ENCODE peak calls at places on chromosomes 16 and 17, in five cellular contexts. One of them, this sample, is unnamed.

GRCh38 chr16:3119701-3120408 is 7.5 kb downstream of the ZNF205 start:
- ATAC-seq in heart left ventricle: no peak
- ATAC-seq in A549: no peak
- ATAC-seq in gastrocnemius medialis: no peak
- ATAC-seq in body of pancreas: no peak
- ATAC-seq in this sample: no peak

GRCh38 chr16:50436271-50436670 is 67.5 kb upstream of the BRD7 start:
- ATAC-seq in heart left ventricle: no peak
- ATAC-seq in A549: no peak
- ATAC-seq in gastrocnemius medialis: no peak
- ATAC-seq in body of pancreas: no peak
- ATAC-seq in this sample: no peak

GRCh38 chr16:85872666-85873561 is 26.0 kb upstream of the IRF8 start:
- ATAC-seq in heart left ventricle: peak
- ATAC-seq in A549: no peak
- ATAC-seq in gastrocnemius medialis: no peak
- ATAC-seq in body of pancreas: no peak
- ATAC-seq in this sample: peak

GRCh38 chr17:76151896-76152454 is 10.9 kb upstream of the FOXJ1 start:
- ATAC-seq in heart left ventricle: no peak
- ATAC-seq in A549: no peak
- ATAC-seq in gastrocnemius medialis: no peak
- ATAC-seq in body of pancreas: no peak
- ATAC-seq in this sample: no peak

GRCh38 chr16:19588661-19589060 is 33.2 kb downstream of the VPS35L start:
- ATAC-seq in heart left ventricle: peak
- ATAC-seq in A549: no peak
- ATAC-seq in gastrocnemius medialis: no peak
- ATAC-seq in body of pancreas: no peak
- ATAC-seq in this sample: no peak

GRCh38 chr17:69870091-69870530 is 204.9 kb upstream of the KCNJ16 start:
- ATAC-seq in heart left ventricle: no peak
- ATAC-seq in A549: no peak
- ATAC-seq in gastrocnemius medialis: no peak
- ATAC-seq in body of pancreas: no peak
- ATAC-seq in this sample: peak

GRCh38 chr17:66016231-66016630 is 175.7 kb downstream of the CEP112 start:
- ATAC-seq in heart left ventricle: no peak
- ATAC-seq in A549: no peak
- ATAC-seq in gastrocnemius medialis: no peak
- ATAC-seq in body of pancreas: no peak
- ATAC-seq in this sample: no peak

GRCh38 chr16:75044800-75045361 is 46.1 kb downstream of the ZNRF1 start:
- ATAC-seq in heart left ventricle: peak
- ATAC-seq in A549: no peak
- ATAC-seq in gastrocnemius medialis: peak
- ATAC-seq in body of pancreas: peak
- ATAC-seq in this sample: peak

GRCh38 chr16:64459402-64459801 is 662.5 kb downstream of the CDH11 start:
- ATAC-seq in heart left ventricle: no peak
- ATAC-seq in A549: no peak
- ATAC-seq in gastrocnemius medialis: no peak
- ATAC-seq in body of pancreas: no peak
- ATAC-seq in this sample: no peak

GRCh38 chr16:72858611-72859493 is 189.1 kb downstream of the ZFHX3 start:
- ATAC-seq in heart left ventricle: peak
- ATAC-seq in A549: no peak
- ATAC-seq in gastrocnemius medialis: peak
- ATAC-seq in body of pancreas: peak
- ATAC-seq in this sample: peak

GRCh38 chr16:68079616-68080344 is 5.4 kb upstream of the NFATC3 start:
- ATAC-seq in heart left ventricle: peak
- ATAC-seq in A549: no peak
- ATAC-seq in gastrocnemius medialis: no peak
- ATAC-seq in body of pancreas: no peak
- ATAC-seq in this sample: peak

GRCh38 chr17:40251576-40251975 is 32.5 kb downstream of the WIPF2 start:
- ATAC-seq in heart left ventricle: peak
- ATAC-seq in A549: peak
- ATAC-seq in gastrocnemius medialis: peak
- ATAC-seq in body of pancreas: peak
- ATAC-seq in this sample: peak

GRCh38 chr17:28357061-28357900 is at the start of gene POLDIP2:
- ATAC-seq in heart left ventricle: peak
- ATAC-seq in A549: peak
- ATAC-seq in gastrocnemius medialis: peak
- ATAC-seq in body of pancreas: peak
- ATAC-seq in this sample: peak

GRCh38 chr17:28363186-28363585 is 1.8 kb downstream of the SEBOX start:
- ATAC-seq in heart left ventricle: no peak
- ATAC-seq in A549: no peak
- ATAC-seq in gastrocnemius medialis: no peak
- ATAC-seq in body of pancreas: no peak
- ATAC-seq in this sample: no peak

DNA sequence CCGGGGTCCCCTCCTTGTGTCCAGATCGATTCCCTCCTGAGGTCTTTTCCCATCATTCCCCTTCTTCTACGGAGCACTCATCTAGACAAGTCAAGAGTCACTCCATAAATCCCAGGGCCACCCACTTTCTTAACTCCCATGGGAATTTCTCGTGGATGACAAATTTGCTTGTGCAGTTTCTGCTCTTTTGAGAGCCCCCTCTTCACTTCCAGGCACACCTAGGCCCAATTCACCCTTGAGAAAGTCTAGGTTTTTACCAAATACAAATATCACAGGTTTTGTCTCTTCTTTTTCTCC is 522 bp upstream of the POLDIP2 start:
- ATAC-seq in heart left ventricle: no peak
- ATAC-seq in A549: no peak
- ATAC-seq in gastrocnemius medialis: no peak
- ATAC-seq in body of pancreas: no peak
- ATAC-seq in this sample: no peak
- TF ChIP-seq POLR2A in heart left ventricle: no peak
- TF ChIP-seq POLR2A in A549: no peak
- TF ChIP-seq POLR2A in gastrocnemius medialis: no peak
- TF ChIP-seq POLR2A in body of pancreas: no peak
- TF ChIP-seq POLR2A in this sample: no peak

DNA sequence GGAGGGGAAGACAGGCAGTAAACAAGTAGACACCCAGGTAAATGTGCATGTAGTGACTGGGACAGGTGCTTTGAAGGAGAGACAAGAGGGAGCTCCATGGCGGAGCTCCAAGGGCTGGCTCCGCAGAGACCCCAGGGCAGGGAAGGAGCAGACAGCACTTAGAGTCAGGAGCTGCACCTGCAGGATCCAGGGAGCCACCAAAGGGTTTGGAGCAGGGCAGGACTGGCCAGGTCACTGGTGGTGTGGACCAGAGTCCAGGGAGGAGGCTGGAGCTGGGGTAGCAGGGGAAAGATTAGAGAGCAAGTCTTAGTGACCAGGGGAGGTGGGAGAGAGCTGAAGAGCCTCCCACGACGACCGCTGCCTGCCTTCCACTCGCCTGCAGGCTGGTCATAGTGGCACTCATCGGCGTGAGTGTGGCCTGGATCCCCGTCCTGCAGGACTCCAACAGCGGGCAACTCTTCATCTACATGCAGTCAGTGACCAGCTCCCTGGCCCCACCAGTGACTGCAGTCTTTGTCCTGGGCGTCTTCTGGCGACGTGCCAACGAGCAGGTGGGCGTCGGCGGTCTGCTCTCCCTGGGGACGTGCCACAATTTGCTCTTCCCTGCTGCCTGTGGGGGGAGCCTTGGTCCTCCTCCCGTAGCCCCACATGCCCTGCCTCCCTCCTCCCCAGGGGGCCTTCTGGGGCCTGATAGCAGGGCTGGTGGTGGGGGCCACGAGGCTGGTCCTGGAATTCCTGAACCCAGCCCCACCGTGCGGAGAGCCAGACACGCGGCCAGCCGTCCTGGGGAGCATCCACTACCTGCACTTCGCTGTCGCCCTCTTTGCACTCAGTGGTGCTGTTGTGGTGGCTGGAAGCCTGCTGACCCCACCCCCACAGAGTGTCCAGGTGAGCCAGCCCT is 14.7 kb upstream of the FAM83G start:
- ATAC-seq in heart left ventricle: no peak
- ATAC-seq in A549: no peak
- ATAC-seq in gastrocnemius medialis: no peak
- ATAC-seq in body of pancreas: no peak
- ATAC-seq in this sample: no peak
- TF ChIP-seq POLR2A in heart left ventricle: no peak
- TF ChIP-seq POLR2A in A549: no peak
- TF ChIP-seq POLR2A in gastrocnemius medialis: no peak
- TF ChIP-seq POLR2A in body of pancreas: no peak
- TF ChIP-seq POLR2A in this sample: no peak

DNA sequence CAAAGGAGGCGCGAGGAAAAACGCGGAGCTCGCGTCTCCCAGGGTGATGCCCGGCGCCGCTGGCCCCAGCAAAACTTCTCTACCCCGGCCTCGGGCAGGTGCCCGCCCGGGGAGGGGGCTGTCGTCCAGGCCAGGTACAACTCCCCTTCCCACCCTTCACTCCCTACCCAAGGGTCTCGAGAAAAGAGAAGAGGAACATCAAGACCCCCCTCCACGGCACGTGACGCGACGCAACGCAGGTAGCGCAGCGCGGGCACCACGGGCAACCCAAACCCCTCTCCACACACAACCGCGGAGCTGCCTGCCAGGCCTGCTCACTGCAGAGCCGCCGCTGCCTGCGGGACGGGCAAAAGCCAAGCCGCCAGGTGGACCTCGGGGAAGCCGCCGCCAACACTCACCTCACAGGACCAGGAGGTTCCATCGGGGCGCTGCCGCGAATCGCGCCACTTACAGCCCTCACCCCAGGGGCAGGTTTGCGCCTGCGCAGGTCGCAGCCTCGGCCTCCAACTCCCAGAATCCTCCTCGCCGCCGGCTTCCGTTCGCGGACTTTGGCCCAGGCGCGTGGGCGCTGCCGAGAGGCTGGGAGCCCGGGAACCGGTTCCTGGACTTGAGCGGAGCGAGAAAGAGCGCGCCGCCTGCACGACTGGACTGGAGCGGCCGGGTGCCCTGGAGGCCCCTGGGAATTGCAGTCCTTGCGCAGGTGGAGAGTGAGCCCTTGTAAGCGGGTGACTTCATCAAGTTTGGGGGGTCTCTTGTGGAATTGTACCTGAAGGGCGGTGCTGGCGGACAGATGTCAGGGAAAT is at the start of gene ZNF232:
- ATAC-seq in heart left ventricle: peak
- ATAC-seq in A549: peak
- ATAC-seq in gastrocnemius medialis: peak
- ATAC-seq in body of pancreas: peak
- ATAC-seq in this sample: peak
- TF ChIP-seq POLR2A in heart left ventricle: peak
- TF ChIP-seq POLR2A in A549: peak
- TF ChIP-seq POLR2A in gastrocnemius medialis: peak
- TF ChIP-seq POLR2A in body of pancreas: peak
- TF ChIP-seq POLR2A in this sample: peak

DNA sequence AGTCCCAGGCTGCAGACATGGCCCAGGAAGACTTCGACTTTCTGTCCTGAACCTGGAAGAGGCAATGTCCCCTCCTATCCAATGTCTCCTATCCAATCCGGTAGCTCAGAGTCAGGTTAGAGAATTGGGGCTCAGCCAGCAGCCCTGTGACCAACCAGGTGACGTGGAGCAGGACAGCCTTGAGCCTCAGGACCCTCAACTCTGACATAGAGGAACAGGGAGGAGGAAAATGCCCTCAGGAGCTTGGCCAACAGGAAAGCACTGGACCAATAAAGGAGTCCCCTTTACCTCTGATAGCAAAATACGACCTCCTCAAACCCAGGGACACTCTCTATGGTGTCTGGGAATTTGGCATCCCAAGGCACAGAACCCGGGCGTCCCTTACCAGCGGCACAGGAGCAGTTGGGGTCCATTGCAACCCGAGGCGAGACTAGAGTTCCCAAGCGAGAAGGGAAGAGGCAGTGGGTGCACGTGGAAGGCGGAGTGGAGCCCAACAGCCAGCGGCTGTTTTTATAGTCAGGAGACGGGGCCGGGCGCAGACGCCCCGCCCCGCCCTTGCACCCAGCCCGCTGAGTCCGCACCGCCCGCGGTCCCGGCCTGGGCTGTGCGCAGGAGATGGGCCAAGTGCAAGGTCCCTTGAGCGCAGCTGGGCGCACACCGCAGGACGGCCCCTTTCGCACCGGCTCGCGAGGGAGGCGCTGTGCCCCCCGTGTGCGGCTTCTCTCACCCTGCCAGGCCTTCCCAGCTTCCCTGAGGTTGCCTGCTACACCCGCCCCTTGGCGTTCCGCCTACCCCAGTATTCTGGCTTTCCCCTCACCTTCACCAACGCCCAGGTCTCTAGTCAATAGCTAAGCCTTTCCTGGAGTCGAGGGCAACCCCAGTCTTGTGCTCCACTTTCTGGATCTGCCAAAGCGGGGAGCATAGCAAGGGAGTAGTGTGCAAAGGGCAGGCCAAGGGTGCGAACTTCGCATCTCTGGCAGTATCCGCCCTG is at the start of gene MT1G:
- ATAC-seq in heart left ventricle: peak
- ATAC-seq in A549: no peak
- ATAC-seq in gastrocnemius medialis: peak
- ATAC-seq in body of pancreas: peak
- ATAC-seq in this sample: peak
- TF ChIP-seq POLR2A in heart left ventricle: no peak
- TF ChIP-seq POLR2A in A549: no peak
- TF ChIP-seq POLR2A in gastrocnemius medialis: peak
- TF ChIP-seq POLR2A in body of pancreas: peak
- TF ChIP-seq POLR2A in this sample: no peak

GRCh38 chr16:1450218-1450617 is 5.9 kb upstream of the CCDC154 start:
- ATAC-seq in heart left ventricle: no peak
- ATAC-seq in A549: no peak
- ATAC-seq in gastrocnemius medialis: no peak
- ATAC-seq in body of pancreas: no peak
- ATAC-seq in this sample: no peak
- TF ChIP-seq POLR2A in heart left ventricle: no peak
- TF ChIP-seq POLR2A in A549: no peak
- TF ChIP-seq POLR2A in gastrocnemius medialis: no peak
- TF ChIP-seq POLR2A in body of pancreas: no peak
- TF ChIP-seq POLR2A in this sample: no peak

DNA sequence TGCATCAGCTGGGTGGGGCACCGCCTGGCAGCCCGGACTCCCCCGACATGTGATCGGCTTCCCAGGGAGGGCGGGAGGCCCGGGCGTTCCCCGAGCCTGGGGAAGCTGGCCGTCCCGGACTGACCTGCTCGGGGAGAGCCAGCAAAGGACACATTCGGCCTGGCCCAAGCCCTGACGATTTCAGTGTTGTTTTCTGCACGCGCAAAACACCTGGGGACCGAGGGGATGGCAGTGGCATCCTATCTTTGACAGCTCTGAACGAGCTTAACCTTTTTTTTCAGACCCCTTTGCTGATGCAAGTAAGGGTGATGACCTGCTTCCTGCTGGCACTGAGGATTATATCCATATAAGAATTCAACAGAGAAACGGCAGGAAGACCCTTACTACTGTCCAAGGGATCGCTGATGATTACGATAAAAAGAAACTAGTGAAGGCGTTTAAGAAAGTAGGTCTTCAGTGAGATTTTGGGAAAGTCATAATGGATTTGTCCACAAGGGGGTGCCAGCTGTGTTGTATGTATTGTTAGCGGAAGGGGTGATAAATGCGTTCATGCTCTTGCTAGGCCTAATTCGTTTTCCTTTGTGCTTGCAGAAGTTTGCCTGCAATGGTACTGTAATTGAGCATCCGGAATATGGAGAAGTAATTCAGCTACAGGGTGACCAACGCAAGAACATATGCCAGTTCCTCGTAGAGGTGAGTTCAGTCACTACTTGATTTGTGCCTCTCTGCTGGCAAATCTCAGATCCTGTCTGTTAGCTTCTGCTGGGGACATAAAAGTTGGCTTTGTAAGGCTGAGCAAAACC is 1.0 kb downstream of the EIF1 start:
- ATAC-seq in heart left ventricle: no peak
- ATAC-seq in A549: no peak
- ATAC-seq in gastrocnemius medialis: no peak
- ATAC-seq in body of pancreas: no peak
- ATAC-seq in this sample: no peak
- TF ChIP-seq POLR2A in heart left ventricle: no peak
- TF ChIP-seq POLR2A in A549: no peak
- TF ChIP-seq POLR2A in gastrocnemius medialis: no peak
- TF ChIP-seq POLR2A in body of pancreas: no peak
- TF ChIP-seq POLR2A in this sample: no peak

This sample was measured in gastroesophageal sphincter.